ENCODE peak calls at places on chromosome 20, in four cellular contexts. Z is A549, O is K562, H is HepG2. P is an unnamed sample.
A peak's percentile ranks its signal among the peaks of the same experiment; 100 is the strongest.

GRCh38 chr20:31682352-31682751 is 40.3 kb downstream of the BCL2L1 start:
- DNase-seq in H (no peak), Z (no peak), O (no peak), P (no peak)

GRCh38 chr20:12682613-12683012 is 326.2 kb upstream of the SPTLC3 start:
- DNase-seq in O (no peak), Z (no peak), H (no peak), P (no peak)

GRCh38 chr20:62307226-62308101 is 4.7 kb downstream of the ADRM1 start:
- DNase-seq in H (no peak), Z (no peak), O (no peak), P (no peak)

GRCh38 chr20:44728835-44729342 is 13.7 kb downstream of the CCN5 start:
- DNase-seq in Z (peak; percentile 97), O (no peak), H (no peak), P (no peak)

GRCh38 chr20:18666803-18667460 is 79.1 kb downstream of the DTD1 start:
- DNase-seq in Z (no peak), H (no peak), O (no peak), P (no peak)

GRCh38 chr20:24781061-24781980 is 167.7 kb upstream of the CST7 start:
- DNase-seq in Z (peak; percentile 40), H (peak; percentile 39), O (no peak), P (no peak)

GRCh38 chr20:23248524-23248923 is 102.1 kb upstream of the NXT1 start:
- DNase-seq in Z (no peak), H (no peak), O (no peak), P (no peak)

GRCh38 chr20:45782890-45783289 is 8.8 kb downstream of the WFDC3 start:
- DNase-seq in H (no peak), O (no peak), Z (no peak), P (no peak)

GRCh38 chr20:25176184-25176583 is 19.3 kb upstream of the ENTPD6 start:
- DNase-seq in H (no peak), O (no peak), Z (no peak), P (no peak)

GRCh38 chr20:8853805-8854338 is 215.0 kb upstream of the PLCB4 start:
- DNase-seq in O (peak; percentile 39), H (peak; percentile 89), Z (peak; percentile 70), P (peak; percentile 5)

GRCh38 chr20:51583073-51583472 is 40.6 kb upstream of the NFATC2 start:
- DNase-seq in H (no peak), O (no peak), Z (no peak), P (no peak)

GRCh38 chr20:1330075-1330830 is 1.3 kb upstream of the SDCBP2 start:
- DNase-seq in H (no peak), O (no peak), Z (no peak), P (peak; percentile 63)

GRCh38 chr20:12875510-12875909 is 133.3 kb upstream of the SPTLC3 start:
- DNase-seq in O (no peak), Z (no peak), H (peak; percentile 35), P (no peak)

GRCh38 chr20:1905693-1906092 is 10.5 kb downstream of the SIRPA start:
- DNase-seq in H (no peak), O (no peak), Z (no peak), P (no peak)

GRCh38 chr20:55160022-55160421 is 684.6 kb downstream of the DOK5 start:
- DNase-seq in Z (no peak), H (no peak), O (no peak), P (no peak)

GRCh38 chr20:23403721-23404120 is 17.6 kb downstream of the NAPB start:
- DNase-seq in O (no peak), Z (no peak), H (no peak), P (no peak)

GRCh38 chr20:1462834-1463233 is 3.8 kb downstream of the NSFL1C start:
- DNase-seq in H (no peak), O (no peak), Z (no peak), P (peak; percentile 26)

GRCh38 chr20:24755411-24755922 is 193.6 kb upstream of the CST7 start:
- DNase-seq in Z (no peak), O (no peak), H (peak; percentile 92), P (no peak)

GRCh38 chr20:6282642-6283041 is 159.8 kb upstream of the FERMT1 start:
- DNase-seq in H (no peak), Z (no peak), O (no peak), P (no peak)

GRCh38 chr20:46179811-46180326 is 61.8 kb downstream of the CD40 start:
- DNase-seq in O (no peak), Z (no peak), H (no peak), P (no peak)

GRCh38 chr20:10488436-10489053 is 53.4 kb downstream of the SLX4IP start:
- DNase-seq in Z (no peak), H (no peak), O (no peak), P (no peak)

GRCh38 chr20:62309198-62309944 is 6.6 kb downstream of the ADRM1 start:
- DNase-seq in H (no peak), O (no peak), Z (no peak), P (peak; percentile 3)

GRCh38 chr20:41716911-41717310 is 98.7 kb upstream of the CHD6 start:
- DNase-seq in Z (no peak), O (no peak), H (no peak), P (no peak)

GRCh38 chr20:14404515-14404914 is 67.1 kb upstream of the FLRT3 start:
- DNase-seq in Z (no peak), O (no peak), H (no peak), P (no peak)

GRCh38 chr20:39943336-39943735 is 745.7 kb downstream of the MAFB start:
- DNase-seq in O (no peak), H (no peak), Z (no peak), P (no peak)
- TF ChIP-seq CHD2 in O (no peak), H (no peak), Z (no peak), P (no peak)

GRCh38 chr20:53238121-53238660 is 266.0 kb downstream of the TSHZ2 start:
- DNase-seq in O (no peak), H (no peak), Z (no peak), P (no peak)
- TF ChIP-seq MYC in O (no peak), H (no peak), Z (no peak), P (no peak)

DNA sequence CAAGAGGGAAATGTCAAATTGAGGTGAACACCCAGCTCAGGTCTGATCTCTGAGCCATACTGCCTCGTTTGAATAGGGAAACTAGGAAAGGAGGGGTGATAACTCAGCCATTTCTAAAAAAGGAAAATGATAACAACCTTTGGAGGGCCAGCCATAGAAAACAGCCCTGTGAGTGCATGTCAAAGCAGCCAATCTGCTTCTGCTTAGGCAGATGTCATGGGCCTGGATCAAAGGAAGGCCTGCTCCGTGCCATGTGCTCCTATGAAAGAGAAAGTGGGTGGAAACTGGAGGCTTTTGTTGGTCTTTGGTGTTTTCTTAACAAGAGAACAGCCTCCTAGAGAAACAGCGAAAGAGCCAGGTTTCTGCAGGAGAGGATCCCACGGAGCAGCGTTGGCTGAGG is 428.0 kb downstream of the DHX35 start:
- DNase-seq in H (no peak), Z (no peak), O (no peak), P (no peak)
- TF ChIP-seq CHD2 in H (no peak), Z (no peak), O (no peak), P (no peak)

DNA sequence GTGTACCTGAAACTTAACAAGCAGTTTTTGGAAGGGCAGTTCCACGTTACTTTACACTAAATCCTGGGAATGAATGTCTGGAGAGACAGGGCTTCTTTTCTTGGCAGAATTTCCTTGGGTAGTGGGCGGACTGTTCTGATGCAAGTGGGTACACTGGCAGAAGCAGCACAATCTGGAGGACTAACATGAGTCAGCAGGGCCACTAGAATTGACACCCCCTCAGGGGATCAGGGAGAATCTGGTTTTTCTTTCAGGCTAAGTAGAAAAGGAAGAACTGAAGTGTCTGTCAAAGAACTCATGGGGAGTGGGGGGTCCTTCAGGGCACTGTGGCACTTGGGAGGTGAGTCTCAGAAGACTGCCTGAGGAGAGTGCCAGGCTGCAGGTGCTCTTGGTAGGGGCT is 34.6 kb downstream of the PANK2 start:
- DNase-seq in Z (no peak), O (no peak), H (no peak), P (no peak)
- TF ChIP-seq MYC in Z (no peak), O (no peak), H (no peak), P (no peak)